ENCODE peak calls at places on chromosomes 2 and 18, in five cellular contexts. Z, R, E, X and P are unnamed samples.

GRCh38 chr18:51537487-51537886 is 340.0 kb upstream of the MEX3C start:
- DNase-seq in R (peak), Z (peak), X (peak), E (peak), P (no peak)

GRCh38 chr2:25697559-25698341 is 24.4 kb upstream of the DTNB start:
- DNase-seq in R (no peak), E (no peak), X (peak), Z (peak), P (no peak)

GRCh38 chr2:199433204-199433832 is 24.4 kb downstream of the SATB2 start:
- DNase-seq in R (no peak), E (no peak), Z (peak), X (peak), P (no peak)

GRCh38 chr2:84792856-84793522 is 87.9 kb downstream of the TRABD2A start:
- DNase-seq in E (no peak), X (no peak), Z (no peak), R (peak), P (no peak)

GRCh38 chr2:86566828-86567205 is 3.6 kb upstream of the CHMP3 start:
- DNase-seq in X (no peak), E (no peak), Z (no peak), R (no peak), P (no peak)

GRCh38 chr2:157480182-157480961 is 36.5 kb upstream of the CYTIP start:
- DNase-seq in E (no peak), X (peak), Z (no peak), R (peak), P (no peak)

GRCh38 chr18:70228546-70228945 is 23.1 kb upstream of the RTTN start:
- DNase-seq in R (no peak), E (no peak), Z (no peak), X (no peak), P (no peak)

GRCh38 chr2:115160523-115161521 is 718.4 kb downstream of the DPP10 start:
- DNase-seq in Z (peak), E (peak), R (no peak), X (peak), P (no peak)

GRCh38 chr2:234189230-234189629 is 138.7 kb downstream of the SPP2 start:
- DNase-seq in X (peak), R (no peak), Z (peak), E (no peak), P (no peak)

GRCh38 chr18:58861853-58862252 is 2.8 kb upstream of the ZNF532 start:
- DNase-seq in E (no peak), X (no peak), R (no peak), Z (no peak), P (no peak)

GRCh38 chr2:23926289-23926749 is 604 bp downstream of the ATAD2B start:
- DNase-seq in R (no peak), X (peak), E (peak), Z (peak), P (no peak)

GRCh38 chr2:60247471-60247870 is 306.0 kb downstream of the BCL11A start:
- DNase-seq in X (no peak), Z (peak), R (no peak), E (peak), P (no peak)

GRCh38 chr2:195319112-195319460 is 337.9 kb upstream of the SLC39A10 start:
- DNase-seq in E (no peak), X (peak), Z (no peak), R (peak), P (no peak)

GRCh38 chr2:152335851-152336102 is 803 bp downstream of the FMNL2 start:
- DNase-seq in E (peak), Z (no peak), R (no peak), X (no peak), P (no peak)

GRCh38 chr2:156322103-156322671 is 10.3 kb downstream of the NR4A2 start:
- DNase-seq in X (no peak), Z (no peak), E (no peak), R (no peak), P (no peak)

GRCh38 chr2:196131949-196132925 is 39.1 kb downstream of the STK17B start:
- DNase-seq in X (peak), E (no peak), R (peak), Z (peak), P (no peak)

GRCh38 chr2:127569274-127570065 is 34.0 kb downstream of the MYO7B start:
- DNase-seq in E (no peak), Z (no peak), X (no peak), R (peak), P (no peak)

GRCh38 chr18:56043691-56044090 is 455.7 kb upstream of the TCF4 start:
- DNase-seq in R (peak), X (peak), E (no peak), Z (no peak), P (no peak)

GRCh38 chr18:76803814-76804213 is 18.5 kb upstream of the ZNF236 start:
- DNase-seq in E (peak), X (peak), R (peak), Z (peak), P (peak)

GRCh38 chr2:209556354-209556961 is 132.6 kb downstream of the MAP2 start:
- DNase-seq in R (peak), E (no peak), X (peak), Z (peak), P (no peak)

GRCh38 chr2:25021963-25022362 is 19.9 kb upstream of the EFR3B start:
- DNase-seq in R (no peak), E (no peak), Z (no peak), X (no peak), P (no peak)

GRCh38 chr2:73920577-73921545 is 5.8 kb upstream of the DGUOK start:
- DNase-seq in E (peak), X (peak), R (no peak), Z (peak), P (no peak)

GRCh38 chr2:210493528-210493927 is 17.0 kb upstream of the LANCL1 start:
- DNase-seq in R (no peak), E (no peak), X (no peak), Z (no peak), P (no peak)

GRCh38 chr18:3595282-3596273 is 145.6 kb downstream of the TGIF1 start:
- DNase-seq in X (peak), R (peak), Z (no peak), E (no peak), P (no peak)

GRCh38 chr2:223779877-223780276 is 57.5 kb downstream of the AP1S3 start:
- DNase-seq in R (peak), Z (peak), X (peak), E (no peak), P (no peak)

GRCh38 chr2:46012618-46013240 is 284.5 kb upstream of the EPAS1 start:
- DNase-seq in R (no peak), X (no peak), Z (no peak), E (no peak), P (no peak)

GRCh38 chr2:53575606-53576360 is 191.8 kb upstream of the CHAC2 start:
- DNase-seq in E (no peak), X (no peak), R (peak), Z (peak), P (no peak)

GRCh38 chr2:237074211-237074993 is 11.3 kb upstream of the COPS8 start:
- DNase-seq in R (peak), X (no peak), E (no peak), Z (no peak), P (no peak)

GRCh38 chr2:241858206-241859016 is at the start of gene PDCD1:
- DNase-seq in E (no peak), Z (no peak), R (no peak), X (peak), P (no peak)

GRCh38 chr2:31523871-31524492 is 56.8 kb downstream of the SRD5A2 start:
- DNase-seq in Z (peak), E (peak), R (peak), X (peak), P (peak)

GRCh38 chr2:113234721-113235346 is 43.9 kb downstream of the PAX8 start:
- DNase-seq in X (no peak), Z (no peak), E (no peak), R (no peak), P (no peak)

GRCh38 chr2:51758080-51758479 is 726.1 kb upstream of the NRXN1 start:
- DNase-seq in E (no peak), R (no peak), Z (no peak), X (no peak), P (no peak)
- H3K4me3 ChIP-seq in E (no peak), R (no peak), Z (no peak), X (no peak), P (no peak)

GRCh38 chr2:15560404-15560987 is 638 bp downstream of the NBAS start:
- DNase-seq in X (peak), E (no peak), R (peak), Z (peak), P (no peak)

GRCh38 chr2:15560988-15561573 is at the start of gene NBAS:
- DNase-seq in E (peak), R (peak), X (peak), Z (peak), P (peak)

GRCh38 chr2:15563227-15564100 is 2.3 kb upstream of the NBAS start:
- DNase-seq in X (no peak), R (no peak), E (no peak), Z (no peak), P (no peak)

GRCh38 chr2:15562354-15563031 is 1.4 kb upstream of the NBAS start:
- DNase-seq in X (no peak), R (no peak), E (no peak), Z (no peak), P (no peak)

GRCh38 chr2:15561574-15562344 is 625 bp upstream of the NBAS start:
- DNase-seq in X (peak), E (no peak), R (peak), Z (peak), P (no peak)
- H3K9ac ChIP-seq in X (peak), E (no peak), R (no peak), Z (no peak), P (peak)

DNA sequence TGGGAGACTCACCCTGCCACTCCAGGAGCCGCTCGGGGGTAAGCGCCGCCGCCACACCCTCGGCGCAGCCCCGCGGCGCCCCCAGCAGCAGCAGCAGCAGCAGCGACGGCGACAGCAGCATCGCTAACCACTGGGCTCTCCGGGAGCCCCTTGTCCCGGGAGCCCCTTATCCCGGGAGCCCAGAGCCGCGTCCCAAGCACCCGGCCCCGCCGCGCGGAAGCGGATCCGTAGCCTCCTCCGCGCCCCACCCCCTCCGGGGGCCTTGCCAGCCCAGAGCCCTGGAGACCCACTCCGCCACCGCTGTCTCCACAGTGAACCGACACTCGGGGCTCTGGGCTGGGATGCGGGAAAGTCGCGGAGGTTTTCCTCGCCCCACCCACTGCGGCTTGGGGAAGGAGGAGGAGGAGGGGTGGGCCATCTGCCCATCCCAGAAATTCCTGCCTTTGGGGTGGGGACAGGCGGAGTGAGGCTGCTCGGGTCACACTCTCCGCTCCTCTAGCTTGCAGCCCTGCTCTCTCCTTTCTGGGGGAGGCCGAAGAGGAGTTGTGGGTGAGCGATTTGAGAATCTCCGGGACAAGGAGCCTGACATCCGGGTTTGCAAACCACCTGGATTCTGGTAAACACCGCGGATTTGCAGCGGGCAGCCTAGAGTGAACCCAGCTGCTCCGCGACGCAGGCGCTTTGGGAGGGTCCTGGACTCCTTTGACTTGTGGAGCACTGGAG is at the start of gene PLA2R1:
- DNase-seq in R (peak), X (peak), Z (peak), E (peak), P (no peak)
- H3K4me3 ChIP-seq in R (peak), X (peak), Z (peak), E (peak), P (no peak)

GRCh38 chr2:201574754-201575153 is 68.5 kb downstream of the TMEM237 start:
- DNase-seq in E (no peak), X (no peak), R (no peak), Z (no peak), P (no peak)

GRCh38 chr2:201579536-201579935 is 63.8 kb downstream of the TMEM237 start:
- DNase-seq in R (peak), Z (no peak), E (no peak), X (no peak), P (no peak)

GRCh38 chr2:201575971-201576370 is 67.3 kb downstream of the TMEM237 start:
- DNase-seq in X (no peak), E (no peak), Z (no peak), R (no peak), P (no peak)

DNA sequence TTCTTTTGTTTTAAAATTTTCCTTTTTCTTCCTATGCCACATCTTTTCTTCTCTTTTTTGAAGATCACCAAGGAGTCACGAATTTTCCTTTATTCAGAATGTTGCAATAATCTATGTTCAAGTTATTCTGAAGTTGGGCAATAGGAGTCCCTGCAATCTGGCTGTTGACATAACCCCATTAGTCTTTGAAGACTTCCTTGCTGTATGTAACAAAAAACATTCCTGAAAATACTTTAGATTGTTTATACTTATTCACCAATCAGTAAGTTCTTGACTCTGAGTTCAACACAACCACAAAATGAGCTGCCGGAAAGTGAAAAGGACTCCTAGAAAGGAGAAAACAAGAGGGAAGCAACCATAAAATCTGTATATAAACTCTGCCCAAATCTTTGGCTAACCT is 62.8 kb downstream of the TMEM237 start:
- DNase-seq in R (peak), Z (no peak), X (no peak), E (no peak), P (peak)
- H3K9ac ChIP-seq in R (no peak), Z (no peak), X (no peak), E (no peak), P (no peak)

DNA sequence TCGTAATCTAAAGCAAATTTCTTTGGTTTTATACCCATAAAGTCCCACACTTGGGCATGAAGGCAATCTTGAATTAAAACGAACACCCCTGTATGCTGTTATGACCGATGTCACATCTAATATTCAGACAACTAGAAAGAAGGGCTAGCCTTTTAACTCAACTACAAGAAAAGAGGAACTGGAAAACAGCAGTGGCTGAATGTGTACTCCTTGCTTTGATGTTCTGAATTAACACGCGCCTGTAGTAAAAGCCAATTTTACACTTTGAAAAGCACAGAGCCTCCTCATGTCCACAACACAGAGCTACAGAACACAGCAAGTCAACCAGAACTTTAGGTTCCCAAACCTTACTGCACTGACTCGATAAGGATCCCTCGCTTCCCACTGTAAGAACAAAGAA is 147.6 kb downstream of the HDAC4 start:
- DNase-seq in R (no peak), E (no peak), X (no peak), Z (no peak), P (no peak)
- H3K4me3 ChIP-seq in R (no peak), E (no peak), X (no peak), Z (no peak), P (peak)

GRCh38 chr18:13574355-13574754 is 152.0 kb downstream of the FAM210A start:
- DNase-seq in Z (no peak), E (no peak), R (no peak), X (no peak), P (no peak)

GRCh38 chr18:13573750-13574149 is 152.6 kb downstream of the FAM210A start:
- DNase-seq in Z (no peak), R (no peak), E (no peak), X (no peak), P (no peak)

GRCh38 chr18:13576598-13576997 is 149.8 kb downstream of the FAM210A start:
- DNase-seq in E (no peak), Z (no peak), R (no peak), X (no peak), P (no peak)

GRCh38 chr18:13572721-13573120 is 153.6 kb downstream of the FAM210A start:
- DNase-seq in E (no peak), Z (no peak), R (no peak), X (no peak), P (no peak)

GRCh38 chr18:13574761-13575160 is 151.6 kb downstream of the FAM210A start:
- DNase-seq in R (no peak), Z (no peak), X (no peak), E (no peak), P (no peak)
- H3K9ac ChIP-seq in R (no peak), Z (no peak), X (no peak), E (no peak), P (no peak)

GRCh38 chr2:150476809-150477302 is 10.6 kb downstream of the RND3 start:
- DNase-seq in Z (no peak), E (no peak), R (no peak), X (no peak), P (no peak)

GRCh38 chr2:150475479-150476212 is 11.8 kb downstream of the RND3 start:
- DNase-seq in E (no peak), X (no peak), Z (no peak), R (no peak), P (no peak)

GRCh38 chr2:150476213-150476740 is 11.2 kb downstream of the RND3 start:
- DNase-seq in R (no peak), X (no peak), E (no peak), Z (no peak), P (no peak)

GRCh38 chr2:150478206-150478974 is 9.1 kb downstream of the RND3 start:
- DNase-seq in E (peak), X (peak), Z (peak), R (peak), P (no peak)

DNA sequence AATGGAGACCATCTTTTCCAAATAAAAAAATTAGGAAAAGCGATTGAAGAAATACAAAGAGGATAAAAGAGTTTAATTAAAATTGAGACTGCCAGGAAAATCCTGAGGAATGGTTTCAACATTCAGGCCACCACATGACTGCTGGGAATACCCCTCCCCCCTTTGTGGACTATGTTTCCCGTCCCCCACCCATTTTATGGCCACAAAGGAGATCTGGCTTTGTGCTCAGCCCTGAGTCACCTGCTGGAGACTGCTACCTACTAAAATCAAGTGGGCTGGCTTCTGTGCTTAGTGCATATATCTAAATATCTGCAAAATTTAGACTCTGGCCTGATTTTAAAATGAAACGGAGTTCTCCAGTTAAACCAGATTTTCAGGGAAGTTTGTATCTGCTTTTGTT is 10.1 kb downstream of the RND3 start:
- DNase-seq in R (peak), X (peak), E (no peak), Z (no peak), P (no peak)
- H3K4me3 ChIP-seq in R (peak), X (no peak), E (no peak), Z (no peak), P (no peak)

GRCh38 chr2:197930570-197931278 is 126.3 kb downstream of the PLCL1 start:
- DNase-seq in R (no peak), Z (no peak), E (no peak), X (no peak), P (no peak)

GRCh38 chr2:197931661-197932312 is 127.4 kb downstream of the PLCL1 start:
- DNase-seq in R (no peak), Z (no peak), E (no peak), X (no peak), P (no peak)

GRCh38 chr2:197934262-197934925 is 130.0 kb downstream of the PLCL1 start:
- DNase-seq in Z (no peak), R (no peak), E (no peak), X (no peak), P (no peak)

GRCh38 chr2:197929886-197930227 is 125.5 kb downstream of the PLCL1 start:
- DNase-seq in X (no peak), E (no peak), R (no peak), Z (no peak), P (no peak)

GRCh38 chr2:197932374-197932773 is 128.0 kb downstream of the PLCL1 start:
- DNase-seq in Z (no peak), E (no peak), R (no peak), X (no peak), P (no peak)
- H3K9ac ChIP-seq in Z (no peak), E (no peak), R (no peak), X (no peak), P (no peak)

GRCh38 chr2:37315364-37315763 is 9.3 kb downstream of the PRKD3 start:
- DNase-seq in Z (no peak), R (no peak), X (no peak), E (no peak), P (no peak)

GRCh38 chr2:37319754-37320609 is 4.7 kb downstream of the PRKD3 start:
- DNase-seq in E (no peak), R (no peak), Z (no peak), X (no peak), P (no peak)

GRCh38 chr2:37318401-37318800 is 6.2 kb downstream of the PRKD3 start:
- DNase-seq in R (peak), X (no peak), E (no peak), Z (no peak), P (no peak)

GRCh38 chr2:37316181-37316580 is 8.5 kb downstream of the PRKD3 start:
- DNase-seq in R (no peak), Z (no peak), X (no peak), E (no peak), P (no peak)

GRCh38 chr2:37317746-37318145 is 6.9 kb downstream of the PRKD3 start:
- DNase-seq in R (no peak), E (no peak), Z (no peak), X (no peak), P (no peak)
- H3K4me3 ChIP-seq in R (no peak), E (no peak), Z (no peak), X (no peak), P (no peak)